ENCODE peak calls at places on chromosomes 1 and 21, in six cellular contexts. Y, S, I, R, K and P are unnamed samples.

GRCh38 chr1:34828611-34829010 is 30.9 kb downstream of the SMIM12 start:
- DNase-seq in Y (no peak), S (no peak), I (no peak), R (no peak), K (no peak), P (no peak)

GRCh38 chr1:13623021-13623637 is 39.5 kb downstream of the PDPN start:
- DNase-seq in Y (no peak), S (no peak), I (no peak), R (no peak), K (no peak), P (no peak)

GRCh38 chr1:5164155-5164554 is 509.7 kb downstream of the AJAP1 start:
- DNase-seq in Y (no peak), S (no peak), I (no peak), R (no peak), K (no peak), P (no peak)

GRCh38 chr1:33232716-33233115 is 23.6 kb upstream of the ZNF362 start:
- DNase-seq in Y (no peak), S (no peak), I (no peak), R (no peak), K (no peak), P (no peak)

GRCh38 chr21:40587786-40588353 is 259.1 kb downstream of the DSCAM start:
- DNase-seq in Y (no peak), S (no peak), I (no peak), R (no peak), K (no peak), P (no peak)

GRCh38 chr1:76070538-76070937 is 4.0 kb upstream of the ST6GALNAC3 start:
- DNase-seq in Y (no peak), S (no peak), I (no peak), R (no peak), K (no peak), P (no peak)

GRCh38 chr1:85502625-85503083 is 37.7 kb upstream of the DDAH1 start:
- DNase-seq in Y (peak), S (no peak), I (no peak), R (no peak), K (no peak), P (no peak)

GRCh38 chr1:218383681-218384080 is 38.5 kb downstream of the TGFB2 start:
- DNase-seq in Y (peak), S (no peak), I (no peak), R (no peak), K (no peak), P (no peak)

GRCh38 chr1:208510192-208510952 is 266.2 kb upstream of the PLXNA2 start:
- DNase-seq in Y (peak), S (no peak), I (no peak), R (no peak), K (no peak), P (no peak)

GRCh38 chr21:39141502-39141901 is 41.7 kb downstream of the PSMG1 start:
- DNase-seq in Y (peak), S (no peak), I (no peak), R (no peak), K (no peak), P (no peak)

GRCh38 chr21:43923391-43923790 is 58.4 kb downstream of the AGPAT3 start:
- DNase-seq in Y (no peak), S (peak), I (no peak), R (no peak), K (no peak), P (peak)

GRCh38 chr1:57279909-57280666 is 143.8 kb downstream of the DAB1 start:
- DNase-seq in Y (no peak), S (no peak), I (no peak), R (no peak), K (no peak), P (no peak)

GRCh38 chr1:41233708-41234107 is 8.4 kb downstream of the SCMH1 start:
- DNase-seq in Y (no peak), S (no peak), I (no peak), R (no peak), K (no peak), P (no peak)

GRCh38 chr1:224852901-224853568 is 76.4 kb upstream of the DNAH14 start:
- DNase-seq in Y (peak), S (no peak), I (no peak), R (no peak), K (no peak), P (no peak)

GRCh38 chr1:226912587-226913176 is 27.4 kb upstream of the COQ8A start:
- DNase-seq in Y (no peak), S (peak), I (no peak), R (no peak), K (peak), P (peak)

GRCh38 chr1:166944186-166944967 is 31.0 kb downstream of the ILDR2 start:
- DNase-seq in Y (peak), S (no peak), I (no peak), R (no peak), K (no peak), P (no peak)

GRCh38 chr1:90475623-90476022 is 241.5 kb downstream of the BARHL2 start:
- DNase-seq in Y (peak), S (no peak), I (no peak), R (no peak), K (no peak), P (no peak)

GRCh38 chr1:43867946-43868740 is 65.5 kb upstream of the ARTN start:
- DNase-seq in Y (no peak), S (no peak), I (no peak), R (no peak), K (no peak), P (no peak)

GRCh38 chr1:85584923-85585322 is 4.4 kb downstream of the CCN1 start:
- DNase-seq in Y (peak), S (no peak), I (no peak), R (no peak), K (no peak), P (no peak)

GRCh38 chr1:45713711-45714110 is 25.7 kb downstream of the TMEM69 start:
- DNase-seq in Y (no peak), S (no peak), I (no peak), R (no peak), K (no peak), P (no peak)

GRCh38 chr1:35062518-35063196 is 16.5 kb upstream of the ZMYM1 start:
- DNase-seq in Y (peak), S (no peak), I (no peak), R (no peak), K (no peak), P (no peak)

GRCh38 chr1:94143809-94144176 is 22.8 kb upstream of the ABCA4 start:
- DNase-seq in Y (no peak), S (no peak), I (no peak), R (no peak), K (no peak), P (no peak)

GRCh38 chr21:16568661-16569060 is 838.9 kb downstream of the USP25 start:
- DNase-seq in Y (no peak), S (no peak), I (no peak), R (no peak), K (no peak), P (no peak)

GRCh38 chr1:226956942-226957713 is 17.0 kb downstream of the COQ8A start:
- DNase-seq in Y (no peak), S (no peak), I (no peak), R (no peak), K (no peak), P (no peak)

GRCh38 chr1:83531910-83532309 is 467.0 kb downstream of the TTLL7 start:
- DNase-seq in Y (no peak), S (no peak), I (no peak), R (no peak), K (no peak), P (no peak)

GRCh38 chr1:43373034-43373940 is 5.5 kb upstream of the ELOVL1 start:
- DNase-seq in Y (peak), S (no peak), I (no peak), R (no peak), K (no peak), P (no peak)

GRCh38 chr1:153649137-153649866 is 9.2 kb upstream of the SNAPIN start:
- DNase-seq in Y (no peak), S (no peak), I (no peak), R (no peak), K (no peak), P (no peak)